ENCODE peak calls at places on chromosomes 6 and 20, in nine cellular contexts. B is cardiac fibroblast, Y is mammary epithelial cell, L is testis, Q is H9, S is fibroblast of villous mesenchyme, X is HFFc6, T is mesothelial cell of epicardium, Z is stomach. P is an unnamed sample.

GRCh38 chr6:22025468-22026159 is 271.2 kb downstream of the PRL start:
- DNase-seq in B (peak), T (no peak), Y (peak), Q (peak), Z (no peak), S (peak), L (peak), X (peak), P (no peak)

GRCh38 chr20:47380481-47380880 is 24.0 kb upstream of the ZMYND8 start:
- DNase-seq in T (no peak), Y (no peak), Q (no peak), B (peak), Z (no peak), X (no peak), S (no peak), L (no peak), P (no peak)

GRCh38 chr6:44833248-44833647 is 445.7 kb downstream of the CDC5L start:
- DNase-seq in Q (no peak), T (no peak), B (no peak), Z (no peak), S (no peak), Y (no peak), X (no peak), L (no peak), P (no peak)

GRCh38 chr6:89999154-89999553 is 104.9 kb downstream of the GJA10 start:
- DNase-seq in T (no peak), Q (no peak), B (no peak), Y (peak), X (no peak), S (no peak), L (peak), Z (peak), P (no peak)

GRCh38 chr6:42970859-42971612 is 7.9 kb downstream of the PEX6 start:
- DNase-seq in Y (no peak), X (peak), B (peak), L (no peak), S (peak), Q (no peak), T (no peak), Z (no peak), P (no peak)

GRCh38 chr6:72933216-72933615 is 292.1 kb downstream of the KHDC1L start:
- DNase-seq in B (no peak), Q (no peak), Z (no peak), L (no peak), S (no peak), X (no peak), Y (no peak), T (no peak), P (peak)

GRCh38 chr20:57654363-57654997 is 34.3 kb upstream of the ZBP1 start:
- DNase-seq in Z (peak), Q (peak), S (peak), T (no peak), L (peak), B (peak), X (peak), Y (peak), P (peak)

GRCh38 chr20:54158856-54159418 is 14.8 kb downstream of the CYP24A1 start:
- DNase-seq in Z (no peak), S (no peak), L (no peak), B (no peak), T (no peak), Y (no peak), X (no peak), Q (no peak), P (no peak)

GRCh38 chr6:158068156-158068892 is 86.7 kb downstream of the SYNJ2 start:
- DNase-seq in B (no peak), S (no peak), Z (no peak), T (no peak), L (no peak), Y (no peak), X (no peak), Q (no peak), P (no peak)

GRCh38 chr6:30724906-30725667 is 4.9 kb downstream of the TUBB start:
- DNase-seq in L (no peak), Y (no peak), Q (no peak), B (peak), T (no peak), Z (no peak), S (no peak), X (no peak), P (no peak)

GRCh38 chr6:129675669-129676472 is 34.1 kb downstream of the ARHGAP18 start:
- DNase-seq in Y (no peak), T (no peak), S (no peak), Z (no peak), X (no peak), L (no peak), B (no peak), Q (no peak), P (no peak)

GRCh38 chr6:28597217-28597835 is 71.6 kb downstream of the GPX5 start:
- DNase-seq in B (peak), Q (peak), T (no peak), Z (no peak), Y (peak), X (peak), L (peak), S (peak), P (no peak)

GRCh38 chr6:137044366-137045220 is at the start of gene IL20RA:
- DNase-seq in L (peak), T (peak), Z (peak), B (no peak), S (peak), X (no peak), Y (no peak), Q (peak), P (no peak)

GRCh38 chr6:113361014-113361645 is 496.0 kb upstream of the MARCKS start:
- DNase-seq in Z (no peak), X (peak), Y (peak), L (no peak), S (peak), B (peak), T (no peak), Q (no peak), P (no peak)

GRCh38 chr6:140779341-140779740 is 1353.4 kb upstream of the GJE1 start:
- DNase-seq in L (no peak), Q (no peak), B (peak), Y (peak), X (peak), T (no peak), S (peak), Z (no peak), P (no peak)

GRCh38 chr20:60071965-60072364 is 113.7 kb downstream of the CDH26 start:
- DNase-seq in Q (no peak), L (no peak), B (peak), Y (peak), X (no peak), Z (no peak), T (no peak), S (no peak), P (no peak)

GRCh38 chr20:60074276-60074675 is 116.1 kb downstream of the CDH26 start:
- DNase-seq in X (no peak), L (no peak), S (no peak), T (no peak), Y (no peak), B (no peak), Q (no peak), Z (no peak), P (no peak)

GRCh38 chr20:60073086-60073485 is 114.9 kb downstream of the CDH26 start:
- DNase-seq in B (no peak), Y (no peak), Z (no peak), T (no peak), S (no peak), X (no peak), Q (no peak), L (no peak), P (no peak)

GRCh38 chr20:60070791-60071190 is 112.6 kb downstream of the CDH26 start:
- DNase-seq in X (no peak), Z (no peak), L (no peak), T (no peak), Y (no peak), B (no peak), S (no peak), Q (no peak), P (no peak)

DNA sequence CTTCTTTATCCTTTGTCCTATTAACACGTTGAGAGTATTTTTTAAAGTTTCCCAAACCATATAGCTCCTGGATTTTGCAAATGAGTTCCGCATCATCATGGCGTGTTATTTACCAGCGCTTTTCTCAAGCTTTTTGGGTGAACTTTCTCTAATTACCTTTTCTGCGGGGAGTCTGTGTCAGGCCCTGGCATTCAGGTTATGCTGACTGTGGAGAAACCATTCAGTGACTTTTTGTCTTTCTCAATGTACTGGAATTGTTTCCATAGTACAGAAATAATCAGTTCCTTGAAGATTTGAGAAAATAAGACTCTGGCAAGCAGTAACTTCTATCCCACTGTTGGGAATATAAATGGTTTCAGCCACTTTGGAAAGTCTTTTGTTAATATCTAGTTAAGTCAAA is 115.3 kb downstream of the CDH26 start:
- DNase-seq in S (no peak), B (no peak), Q (no peak), L (no peak), Y (no peak), Z (no peak), X (no peak), T (no peak), P (no peak)
- TF ChIP-seq CTCF in S (no peak), B (no peak), Q (no peak), L (no peak), Y (no peak), Z (no peak), X (no peak), T (no peak), P (no peak)

GRCh38 chr6:110799655-110800054 is 15.6 kb downstream of the CDK19 start:
- DNase-seq in B (no peak), Y (no peak), L (no peak), X (no peak), Q (no peak), Z (no peak), T (no peak), S (no peak), P (no peak)
- TF ChIP-seq CTCF in B (no peak), Y (no peak), L (no peak), X (no peak), Q (no peak), Z (no peak), T (no peak), S (no peak), P (no peak)

GRCh38 chr20:62361799-62362589 is 5.1 kb downstream of the LAMA5 start:
- DNase-seq in S (no peak), Q (peak), T (no peak), Y (no peak), B (no peak), X (no peak), Z (no peak), L (no peak), P (no peak)
- TF ChIP-seq CTCF in S (no peak), Q (no peak), T (no peak), Y (no peak), B (no peak), X (no peak), Z (no peak), L (no peak), P (no peak)

DNA sequence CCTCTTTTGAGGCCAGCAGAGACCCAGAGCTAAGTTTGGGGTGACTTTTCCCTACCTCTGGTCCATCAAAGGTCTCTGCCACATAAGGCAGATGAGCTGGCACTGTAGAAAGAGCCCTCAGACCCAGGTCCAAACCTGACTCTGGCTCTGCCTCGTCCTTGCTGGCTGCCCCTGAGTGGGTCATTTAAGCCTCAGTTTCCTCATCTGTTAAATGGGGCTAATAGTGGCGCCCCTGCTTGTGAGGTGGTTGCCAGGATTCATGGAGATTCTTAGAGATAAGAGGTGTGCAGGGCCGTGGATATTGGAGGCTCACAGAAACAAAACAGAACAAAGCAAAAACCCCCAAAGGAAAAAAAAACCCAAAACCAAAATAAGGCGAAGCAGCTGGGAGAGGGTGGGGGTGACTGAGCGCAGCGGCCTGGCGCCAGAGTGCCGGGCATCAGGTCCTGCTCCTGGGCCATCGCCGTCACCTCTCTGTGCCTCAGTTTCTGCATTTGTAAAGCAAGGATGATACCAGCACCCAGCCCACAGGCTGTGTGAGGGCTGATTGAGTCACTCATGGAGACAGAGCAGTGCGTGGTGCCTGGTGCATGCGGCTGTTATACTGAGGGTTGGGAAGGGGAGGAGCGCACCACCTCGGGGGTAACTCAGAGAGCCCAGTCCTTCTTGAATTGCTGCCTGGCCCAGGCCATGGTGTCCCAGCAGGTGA is 133.8 kb upstream of the PTPN1 start:
- DNase-seq in S (no peak), Q (no peak), Z (no peak), X (no peak), Y (no peak), L (no peak), B (no peak), T (no peak), P (no peak)
- TF ChIP-seq CTCF in S (no peak), Q (no peak), Z (no peak), X (no peak), Y (no peak), L (no peak), B (no peak), T (no peak), P (no peak)

GRCh38 chr6:46220351-46221220 is 49.8 kb upstream of the ENPP5 start:
- DNase-seq in Z (no peak), X (no peak), T (no peak), B (peak), Q (no peak), L (no peak), S (no peak), Y (no peak), P (no peak)

GRCh38 chr6:46218457-46218856 is 47.7 kb upstream of the ENPP5 start:
- DNase-seq in T (no peak), X (no peak), Q (no peak), S (no peak), B (no peak), L (no peak), Y (no peak), Z (no peak), P (no peak)

GRCh38 chr6:46219661-46220060 is 48.9 kb upstream of the ENPP5 start:
- DNase-seq in Z (no peak), Q (no peak), B (no peak), Y (no peak), X (no peak), S (no peak), T (no peak), L (no peak), P (no peak)

GRCh38 chr6:46222286-46222685 is 51.5 kb upstream of the ENPP5 start:
- DNase-seq in Y (no peak), Q (no peak), Z (no peak), B (no peak), X (no peak), S (no peak), L (no peak), T (no peak), P (no peak)

DNA sequence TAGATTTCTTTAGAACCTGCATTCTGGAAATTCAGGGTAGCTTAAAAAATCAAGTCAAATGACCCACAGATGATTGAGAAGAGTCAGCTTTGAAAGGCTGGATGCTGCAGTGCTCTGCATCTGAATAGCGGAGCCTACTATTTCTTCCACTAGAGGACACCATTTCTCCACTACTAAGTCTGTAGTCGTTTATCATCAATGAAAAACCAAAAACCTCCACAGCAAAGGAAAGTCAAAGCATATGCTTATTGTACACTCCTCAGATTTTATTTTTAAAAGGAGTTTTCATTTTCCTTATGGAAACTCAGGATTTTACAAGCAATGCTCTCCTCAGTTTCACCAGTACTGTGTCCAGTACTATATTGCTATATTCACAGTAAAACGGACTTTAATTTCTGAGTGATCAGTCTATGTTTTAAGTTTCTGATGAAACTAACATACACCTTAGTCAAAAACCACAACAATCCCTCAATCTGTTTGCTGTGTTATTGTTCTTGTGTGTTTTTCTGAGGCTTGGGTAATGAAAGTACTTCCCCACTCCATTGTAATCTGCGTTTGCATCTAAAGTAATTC is 50.5 kb upstream of the ENPP5 start:
- DNase-seq in Y (peak), X (peak), Z (no peak), Q (no peak), T (no peak), S (peak), L (no peak), B (peak), P (no peak)
- TF ChIP-seq CTCF in Y (peak), X (peak), Z (peak), Q (peak), T (peak), S (peak), L (peak), B (peak), P (peak)